ENCODE peak calls at places on chromosomes 7 and 10, in four cellular contexts. One of them, this sample, is unnamed.

GRCh38 chr7:5559586-5559985 is 136.0 kb upstream of the TNRC18 start:
- DNase-seq in Calu3: no peak
- DNase-seq in body of pancreas: no peak
- DNase-seq in heart right ventricle: no peak
- DNase-seq in this sample: no peak

GRCh38 chr7:133512560-133512959 is 259.7 kb downstream of the EXOC4 start:
- DNase-seq in Calu3: no peak
- DNase-seq in body of pancreas: no peak
- DNase-seq in heart right ventricle: no peak
- DNase-seq in this sample: no peak

GRCh38 chr10:72133517-72133916 is 45.2 kb upstream of the SPOCK2 start:
- DNase-seq in Calu3: no peak
- DNase-seq in body of pancreas: peak
- DNase-seq in heart right ventricle: no peak
- DNase-seq in this sample: no peak

GRCh38 chr7:82729172-82730030 is 285.8 kb upstream of the CACNA2D1 start:
- DNase-seq in Calu3: peak
- DNase-seq in body of pancreas: peak
- DNase-seq in heart right ventricle: no peak
- DNase-seq in this sample: no peak

GRCh38 chr7:584122-584465 is 64.4 kb upstream of the PDGFA start:
- DNase-seq in Calu3: no peak
- DNase-seq in body of pancreas: peak
- DNase-seq in heart right ventricle: no peak
- DNase-seq in this sample: no peak

GRCh38 chr10:104028146-104028545 is 57.5 kb downstream of the COL17A1 start:
- DNase-seq in Calu3: peak
- DNase-seq in body of pancreas: no peak
- DNase-seq in heart right ventricle: peak
- DNase-seq in this sample: no peak

GRCh38 chr7:141014091-141014490 is 661 bp downstream of the MRPS33 start:
- DNase-seq in Calu3: no peak
- DNase-seq in body of pancreas: no peak
- DNase-seq in heart right ventricle: no peak
- DNase-seq in this sample: no peak

GRCh38 chr7:142581341-142581740 is 167.9 kb upstream of the PRSS1 start:
- DNase-seq in Calu3: no peak
- DNase-seq in body of pancreas: no peak
- DNase-seq in heart right ventricle: no peak
- DNase-seq in this sample: no peak

GRCh38 chr10:5546891-5547683 is 22.3 kb downstream of the CALML3 start:
- DNase-seq in Calu3: peak
- DNase-seq in body of pancreas: peak
- DNase-seq in heart right ventricle: no peak
- DNase-seq in this sample: no peak

GRCh38 chr7:50590535-50590934 is 25.3 kb upstream of the DDC start:
- DNase-seq in Calu3: no peak
- DNase-seq in body of pancreas: no peak
- DNase-seq in heart right ventricle: no peak
- DNase-seq in this sample: no peak

GRCh38 chr7:50589362-50589761 is 24.2 kb upstream of the DDC start:
- DNase-seq in Calu3: no peak
- DNase-seq in body of pancreas: no peak
- DNase-seq in heart right ventricle: no peak
- DNase-seq in this sample: no peak

GRCh38 chr7:50591098-50591479 is 25.9 kb upstream of the DDC start:
- DNase-seq in Calu3: no peak
- DNase-seq in body of pancreas: no peak
- DNase-seq in heart right ventricle: no peak
- DNase-seq in this sample: no peak

GRCh38 chr7:50587737-50588136 is 22.5 kb upstream of the DDC start:
- DNase-seq in Calu3: no peak
- DNase-seq in body of pancreas: peak
- DNase-seq in heart right ventricle: no peak
- DNase-seq in this sample: no peak

GRCh38 chr7:50588937-50589336 is 23.7 kb upstream of the DDC start:
- DNase-seq in Calu3: no peak
- DNase-seq in body of pancreas: no peak
- DNase-seq in heart right ventricle: no peak
- DNase-seq in this sample: no peak
- TF ChIP-seq CTCF in Calu3: peak
- TF ChIP-seq CTCF in body of pancreas: peak
- TF ChIP-seq CTCF in heart right ventricle: no peak
- TF ChIP-seq CTCF in this sample: peak

DNA sequence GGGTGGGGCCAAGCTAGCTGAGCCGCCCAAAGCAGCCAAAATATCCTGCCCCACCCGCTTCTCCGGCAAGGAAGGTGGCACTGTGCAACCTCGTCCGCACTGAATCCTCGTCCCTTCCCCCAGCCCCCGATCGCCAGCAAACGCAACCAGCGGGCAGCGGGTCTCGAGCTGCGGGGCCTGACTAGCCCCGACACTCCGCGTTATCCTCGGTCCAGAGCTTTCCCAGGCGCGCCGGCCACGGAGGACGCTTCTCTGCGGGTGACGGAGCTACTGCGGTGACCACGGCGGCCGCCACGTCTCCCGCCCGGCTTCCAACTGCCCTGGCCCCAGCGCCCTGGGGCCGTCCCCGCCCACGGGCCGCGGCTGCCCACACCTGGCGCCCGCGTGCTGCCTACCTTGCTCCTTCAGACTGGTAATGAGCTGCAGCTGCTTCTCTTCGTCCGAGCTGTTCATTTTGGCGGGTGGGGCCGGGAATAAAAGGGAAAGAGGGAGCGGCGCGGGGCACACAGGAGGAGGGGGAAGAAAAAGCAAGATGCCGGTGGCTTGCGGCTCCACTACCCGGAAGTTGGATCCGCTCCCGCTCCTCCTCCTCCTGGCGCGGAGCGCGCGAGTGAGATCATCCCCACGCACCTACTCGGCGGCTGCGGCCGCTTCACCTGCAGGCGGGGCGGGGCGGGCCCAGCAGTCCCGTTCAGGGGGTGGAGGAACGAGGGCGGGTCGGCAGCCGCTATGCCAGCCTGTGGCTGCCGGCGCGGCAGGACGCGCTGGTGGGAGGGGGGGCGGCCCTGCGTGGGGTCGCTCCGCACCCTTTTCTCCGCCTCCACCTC is at the start of gene SHTN1:
- DNase-seq in Calu3: peak
- DNase-seq in body of pancreas: peak
- DNase-seq in heart right ventricle: peak
- DNase-seq in this sample: peak
- TF ChIP-seq CTCF in Calu3: no peak
- TF ChIP-seq CTCF in body of pancreas: peak
- TF ChIP-seq CTCF in heart right ventricle: no peak
- TF ChIP-seq CTCF in this sample: no peak

GRCh38 chr7:157474685-157475084 is 137.9 kb downstream of the DNAJB6 start:
- DNase-seq in Calu3: peak
- DNase-seq in body of pancreas: no peak
- DNase-seq in heart right ventricle: no peak
- DNase-seq in this sample: peak
- TF ChIP-seq CTCF in Calu3: no peak
- TF ChIP-seq CTCF in body of pancreas: no peak
- TF ChIP-seq CTCF in heart right ventricle: no peak
- TF ChIP-seq CTCF in this sample: peak

GRCh38 chr10:30387646-30388243 is 38.7 kb upstream of the MTPAP start:
- DNase-seq in Calu3: peak
- DNase-seq in body of pancreas: no peak
- DNase-seq in heart right ventricle: no peak
- DNase-seq in this sample: no peak
- TF ChIP-seq CTCF in Calu3: peak
- TF ChIP-seq CTCF in body of pancreas: no peak
- TF ChIP-seq CTCF in heart right ventricle: no peak
- TF ChIP-seq CTCF in this sample: no peak

GRCh38 chr10:125266541-125266940 is 106.2 kb upstream of the CTBP2 start:
- DNase-seq in Calu3: no peak
- DNase-seq in body of pancreas: no peak
- DNase-seq in heart right ventricle: no peak
- DNase-seq in this sample: no peak

GRCh38 chr10:125264091-125264490 is 103.7 kb upstream of the CTBP2 start:
- DNase-seq in Calu3: no peak
- DNase-seq in body of pancreas: no peak
- DNase-seq in heart right ventricle: no peak
- DNase-seq in this sample: no peak

GRCh38 chr10:125266966-125267365 is 106.6 kb upstream of the CTBP2 start:
- DNase-seq in Calu3: no peak
- DNase-seq in body of pancreas: no peak
- DNase-seq in heart right ventricle: no peak
- DNase-seq in this sample: peak

GRCh38 chr10:125264752-125265578 is 104.6 kb upstream of the CTBP2 start:
- DNase-seq in Calu3: no peak
- DNase-seq in body of pancreas: no peak
- DNase-seq in heart right ventricle: no peak
- DNase-seq in this sample: no peak

GRCh38 chr10:125265579-125265955 is 105.2 kb upstream of the CTBP2 start:
- DNase-seq in Calu3: no peak
- DNase-seq in body of pancreas: no peak
- DNase-seq in heart right ventricle: no peak
- DNase-seq in this sample: no peak
- TF ChIP-seq CTCF in Calu3: no peak
- TF ChIP-seq CTCF in body of pancreas: no peak
- TF ChIP-seq CTCF in heart right ventricle: no peak
- TF ChIP-seq CTCF in this sample: no peak

DNA sequence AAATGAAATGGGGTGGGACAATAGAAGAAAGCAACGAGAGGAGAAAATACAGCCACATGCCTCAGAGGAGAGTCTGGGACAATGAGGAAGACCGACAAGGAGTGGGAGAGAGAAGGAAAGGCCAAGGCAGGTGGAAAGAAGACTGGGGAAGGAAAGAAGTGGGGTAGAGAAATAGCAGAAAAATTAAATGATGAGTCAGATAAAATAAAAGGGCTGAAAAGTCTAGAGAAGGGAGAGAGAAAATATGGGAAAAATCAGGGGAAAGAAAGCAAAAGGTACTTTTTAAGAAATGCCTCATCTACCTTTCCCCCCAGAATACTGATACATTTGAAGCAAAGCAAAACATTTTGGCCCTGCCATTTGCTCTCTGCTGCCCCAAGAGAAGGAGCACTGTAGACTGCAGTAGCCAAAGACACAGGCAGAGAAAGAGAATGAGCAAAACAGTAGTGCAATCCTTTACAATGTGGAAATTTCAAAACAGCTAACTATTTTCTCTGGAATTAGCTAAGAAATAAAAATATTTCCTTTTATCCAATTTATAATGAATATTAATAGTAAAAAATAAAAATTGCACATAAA is 14.5 kb downstream of the GBX1 start:
- DNase-seq in Calu3: no peak
- DNase-seq in body of pancreas: no peak
- DNase-seq in heart right ventricle: no peak
- DNase-seq in this sample: no peak
- TF ChIP-seq CTCF in Calu3: no peak
- TF ChIP-seq CTCF in body of pancreas: no peak
- TF ChIP-seq CTCF in heart right ventricle: no peak
- TF ChIP-seq CTCF in this sample: no peak

GRCh38 chr7:97015787-97016391 is 8.7 kb downstream of the DLX5 start:
- DNase-seq in Calu3: no peak
- DNase-seq in body of pancreas: no peak
- DNase-seq in heart right ventricle: no peak
- DNase-seq in this sample: no peak

GRCh38 chr7:97018126-97018601 is 6.5 kb downstream of the DLX5 start:
- DNase-seq in Calu3: no peak
- DNase-seq in body of pancreas: no peak
- DNase-seq in heart right ventricle: no peak
- DNase-seq in this sample: no peak

GRCh38 chr7:97015279-97015678 is 9.4 kb downstream of the DLX5 start:
- DNase-seq in Calu3: no peak
- DNase-seq in body of pancreas: no peak
- DNase-seq in heart right ventricle: no peak
- DNase-seq in this sample: no peak

GRCh38 chr7:97017197-97018125 is 7.2 kb downstream of the DLX5 start:
- DNase-seq in Calu3: no peak
- DNase-seq in body of pancreas: no peak
- DNase-seq in heart right ventricle: no peak
- DNase-seq in this sample: no peak

GRCh38 chr7:97016392-97017196 is 8.0 kb downstream of the DLX5 start:
- DNase-seq in Calu3: no peak
- DNase-seq in body of pancreas: no peak
- DNase-seq in heart right ventricle: no peak
- DNase-seq in this sample: no peak
- TF ChIP-seq CTCF in Calu3: no peak
- TF ChIP-seq CTCF in body of pancreas: no peak
- TF ChIP-seq CTCF in heart right ventricle: no peak
- TF ChIP-seq CTCF in this sample: no peak

GRCh38 chr7:95628831-95629439 is 32.6 kb upstream of the PDK4 start:
- DNase-seq in Calu3: no peak
- DNase-seq in body of pancreas: peak
- DNase-seq in heart right ventricle: peak
- DNase-seq in this sample: no peak
- TF ChIP-seq CTCF in Calu3: no peak
- TF ChIP-seq CTCF in body of pancreas: peak
- TF ChIP-seq CTCF in heart right ventricle: no peak
- TF ChIP-seq CTCF in this sample: peak

This sample was measured in right atrium auricular region.